ENCODE peak calls at places on chromosomes 12 and 14, in ten cellular contexts. D is upper lobe of right lung, F is ascending aorta, Q is pancreas, L is fibroblast of lung, Z is cardiac muscle cell, H is GM23338, O is AG04450, B is coronary artery, I is right atrium auricular region. G is an unnamed sample.
A peak's percentile ranks its signal among the peaks of the same experiment; 100 is the strongest.

GRCh38 chr14:56461876-56462275 is 117.7 kb upstream of the TMEM260 start:
- DNase-seq in Q (no peak), Z (no peak), O (no peak), L (no peak), I (no peak), D (no peak), H (no peak), B (no peak), F (no peak), G (no peak)

GRCh38 chr12:43241971-43242370 is 310.0 kb downstream of the ADAMTS20 start:
- DNase-seq in O (peak; percentile 8), I (no peak), D (no peak), H (no peak), L (peak; percentile 34), Q (no peak), B (no peak), F (no peak), Z (peak; percentile 67), G (no peak)

GRCh38 chr12:132219323-132219722 is 75.1 kb downstream of the NOC4L start:
- DNase-seq in O (no peak), Z (no peak), Q (no peak), D (peak; percentile 52), F (no peak), I (no peak), B (no peak), L (no peak), H (no peak), G (no peak)

GRCh38 chr12:42128327-42128726 is 16.3 kb downstream of the GXYLT1 start:
- DNase-seq in O (no peak), H (no peak), D (no peak), B (no peak), Z (no peak), I (no peak), L (no peak), Q (no peak), F (no peak), G (no peak)

GRCh38 chr12:111758120-111758561 is 8.6 kb upstream of the ALDH2 start:
- DNase-seq in O (no peak), Q (peak; percentile 79), D (peak; percentile 81), Z (no peak), L (no peak), I (peak; percentile 72), B (no peak), H (peak; percentile 57), F (no peak), G (no peak)

GRCh38 chr12:6341439-6342139 is at the start of gene TNFRSF1A:
- DNase-seq in O (peak; percentile 59), Q (no peak), Z (peak; percentile 93), H (peak; percentile 78), F (peak; percentile 90), B (peak; percentile 84), I (peak; percentile 85), L (peak; percentile 90), D (peak; percentile 80), G (peak; percentile 63)

GRCh38 chr14:91745329-91745728 is 13.4 kb upstream of the CATSPERB start:
- DNase-seq in Q (no peak), L (no peak), D (no peak), O (no peak), Z (no peak), F (no peak), B (no peak), H (no peak), I (no peak), G (peak; percentile 71)

GRCh38 chr14:74299061-74299545 is 3.6 kb downstream of the ABCD4 start:
- DNase-seq in O (no peak), F (no peak), Q (no peak), I (no peak), B (no peak), Z (peak; percentile 52), L (no peak), D (no peak), H (no peak), G (no peak)

GRCh38 chr12:59185291-59185690 is 265.0 kb upstream of the LRIG3 start:
- DNase-seq in H (no peak), L (no peak), B (no peak), D (no peak), O (no peak), Q (no peak), Z (no peak), I (no peak), F (no peak), G (no peak)

GRCh38 chr14:70897475-70897874 is 9.8 kb upstream of the PCNX1 start:
- DNase-seq in I (no peak), B (no peak), Z (peak; percentile 74), D (no peak), H (no peak), Q (no peak), L (peak; percentile 89), O (peak; percentile 67), F (no peak), G (no peak)

GRCh38 chr14:59695198-59695597 is 118.6 kb upstream of the CCDC175 start:
- DNase-seq in L (no peak), Q (no peak), B (no peak), O (no peak), F (peak; percentile 76), D (no peak), Z (no peak), I (no peak), H (no peak), G (no peak)

DNA sequence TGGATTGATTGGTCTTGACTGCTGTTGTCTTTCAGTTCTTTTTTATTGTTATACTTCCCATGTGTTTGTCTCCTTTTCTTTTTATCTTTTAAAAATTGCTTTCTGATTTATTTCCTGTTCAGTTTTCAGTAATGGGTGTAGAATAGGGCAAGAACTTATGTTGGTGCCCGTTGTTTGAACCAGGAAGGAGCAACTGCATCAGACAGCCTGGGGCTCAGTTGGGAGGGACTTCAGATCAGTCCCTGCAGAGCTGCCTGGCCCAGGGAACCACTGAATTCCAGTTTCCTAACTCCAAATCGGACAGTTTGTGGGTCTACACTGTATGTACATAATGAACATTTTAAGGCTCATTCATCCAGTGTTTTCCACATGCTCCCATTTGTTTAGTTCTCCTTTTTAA is 64.9 kb downstream of the FBXO34 start:
- DNase-seq in H (no peak), F (no peak), O (no peak), B (no peak), I (no peak), Z (peak; percentile 27), Q (no peak), D (no peak), L (no peak), G (peak; percentile 82)
- TF ChIP-seq CTCF in H (no peak), F (no peak), O (no peak), B (no peak), I (no peak), Z (no peak), Q (no peak), D (no peak), L (no peak), G (no peak)

DNA sequence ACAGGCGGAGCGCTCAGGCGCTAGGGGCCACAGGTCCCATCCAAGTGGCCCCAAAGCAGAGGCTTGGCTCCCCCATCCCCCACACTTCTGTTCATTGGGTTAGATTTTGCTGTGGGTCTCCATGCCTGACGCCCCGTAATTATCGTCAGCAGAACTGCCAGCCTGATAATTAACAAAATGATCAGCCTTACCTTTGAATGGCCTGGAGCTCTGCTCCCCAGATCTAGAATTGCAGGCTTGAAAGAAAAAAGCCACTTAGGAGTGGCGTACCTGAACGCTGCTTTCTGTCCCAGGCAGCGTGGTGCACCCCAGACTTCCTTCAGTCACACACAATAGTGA is 28.7 kb upstream of the LRP1-AS start:
- DNase-seq in F (no peak), I (no peak), Q (no peak), H (no peak), O (no peak), Z (no peak), B (no peak), L (no peak), D (no peak), G (no peak)
- H3K27ac ChIP-seq in F (peak overlapping the region; percentile 53), I (no peak overlapping the region), Q (no peak overlapping the region), H (peak overlapping the region; percentile 39), O (no peak overlapping the region), Z (no peak overlapping the region), B (peak overlapping the region; percentile 65), L (no peak overlapping the region), D (no peak overlapping the region), G (peak overlapping the region; percentile 37)

GRCh38 chr14:67573268-67574010 is 26.6 kb downstream of the PIGH start:
- DNase-seq in Q (peak; percentile 45), O (no peak), F (no peak), L (no peak), Z (no peak), D (peak; percentile 38), H (no peak), B (no peak), I (no peak), G (no peak)

GRCh38 chr14:67574806-67575205 is 25.3 kb downstream of the PIGH start:
- DNase-seq in B (no peak), H (no peak), F (no peak), D (peak; percentile 21), I (no peak), L (no peak), Q (peak; percentile 19), O (no peak), Z (no peak), G (no peak)

GRCh38 chr14:67575684-67576083 is 24.4 kb downstream of the PIGH start:
- DNase-seq in Q (peak; percentile 43), L (no peak), F (no peak), O (no peak), I (no peak), D (peak; percentile 64), B (no peak), Z (no peak), H (no peak), G (no peak)

GRCh38 chr14:67572608-67573007 is 27.5 kb downstream of the PIGH start:
- DNase-seq in L (no peak), F (no peak), Q (peak; percentile 31), O (no peak), Z (no peak), D (peak; percentile 42), I (no peak), B (no peak), H (no peak), G (no peak)

GRCh38 chr14:67574156-67574555 is 25.9 kb downstream of the PIGH start:
- DNase-seq in B (no peak), H (no peak), I (no peak), D (peak; percentile 56), Z (no peak), L (no peak), O (no peak), F (no peak), Q (peak; percentile 44), G (no peak)
- TF ChIP-seq CTCF in B (no peak), H (no peak), I (no peak), D (no peak), Z (no peak), L (no peak), O (no peak), F (no peak), Q (no peak), G (no peak)

DNA sequence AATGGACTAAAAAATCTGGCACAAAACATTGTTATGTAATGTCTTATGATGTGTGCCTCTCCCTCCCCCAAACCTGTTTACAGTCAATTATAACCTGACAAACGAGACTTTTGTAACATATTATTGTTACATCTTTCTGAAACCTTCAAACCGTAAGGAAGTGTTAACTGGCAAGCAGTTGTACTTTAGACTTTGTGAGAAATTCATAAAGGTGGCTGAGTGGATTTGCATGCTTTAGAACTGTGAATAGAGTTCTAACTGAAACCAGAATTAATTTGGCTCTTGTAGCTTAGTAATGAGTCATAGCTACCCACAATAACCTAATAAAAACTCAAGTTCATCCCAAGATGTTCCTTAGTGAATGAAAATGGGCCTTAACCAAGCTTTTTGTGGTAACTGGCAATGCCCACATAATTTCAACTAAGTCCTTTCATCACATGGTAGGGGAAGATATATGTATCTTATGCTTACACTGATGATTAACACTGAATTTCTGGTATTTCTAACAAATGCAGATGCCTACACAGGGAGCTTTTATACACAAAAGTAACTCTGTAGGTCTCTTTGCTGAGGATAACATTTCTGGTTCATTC is 29.7 kb downstream of the RAD9B start:
- DNase-seq in F (no peak), I (no peak), B (no peak), H (no peak), D (no peak), O (no peak), L (peak; percentile 68), Z (peak; percentile 54), Q (no peak), G (no peak)
- H3K27ac ChIP-seq in F (no peak overlapping the region), I (no peak overlapping the region), B (no peak overlapping the region), H (no peak overlapping the region), D (no peak overlapping the region), O (no peak overlapping the region), L (no peak overlapping the region), Z (no peak overlapping the region), Q (no peak overlapping the region), G (no peak overlapping the region)